ENCODE peak calls at places on chromosomes 12 and 14, in six cellular contexts. B is IMR-90, D is sigmoid colon, W is ovary, O is endothelial cell of umbilical vein, V is body of pancreas. G is an unnamed sample.

GRCh38 chr14:52033131-52033642 is 35.7 kb downstream of the NID2 start:
- DNase-seq in O (no peak), B (peak; percentile 55), D (no peak), V (peak; percentile 57), W (no peak), G (no peak)

GRCh38 chr12:121800694-121801600 is 2.9 kb upstream of the SETD1B start:
- DNase-seq in V (peak; percentile 86), W (peak; percentile 63), B (peak; percentile 83), O (peak; percentile 53), D (peak; percentile 93), G (peak; percentile 57)

GRCh38 chr12:57590892-57591566 is at the start of gene PIP4K2C:
- DNase-seq in V (peak; percentile 93), D (peak; percentile 89), W (peak; percentile 80), B (peak; percentile 23), O (peak; percentile 27), G (peak; percentile 65)

GRCh38 chr12:100820314-100820713 is 25.7 kb downstream of the ANO4 start:
- DNase-seq in O (no peak), W (no peak), B (peak; percentile 67), D (no peak), V (no peak), G (no peak)

GRCh38 chr14:99584823-99585222 is 19.2 kb downstream of the CCDC85C start:
- DNase-seq in W (no peak), V (no peak), O (no peak), B (no peak), D (no peak), G (no peak)

GRCh38 chr14:22427771-22428228 is 161.2 kb downstream of the DAD1 start:
- DNase-seq in B (peak; percentile 57), V (peak; percentile 28), W (peak; percentile 52), D (peak; percentile 77), O (no peak), G (peak; percentile 52)

GRCh38 chr12:102010265-102010994 is 51.4 kb downstream of the WASHC3 start:
- DNase-seq in W (no peak), D (no peak), O (no peak), V (no peak), B (no peak), G (no peak)

GRCh38 chr14:73723799-73724621 is 9.8 kb upstream of the PNMA1 start:
- DNase-seq in V (peak; percentile 50), B (peak; percentile 97), D (peak; percentile 96), O (peak; percentile 85), W (peak; percentile 74), G (peak; percentile 88)

GRCh38 chr14:79629372-79629771 is 581.9 kb downstream of the DIO2 start:
- DNase-seq in D (no peak), B (no peak), W (no peak), O (no peak), V (no peak), G (no peak)

GRCh38 chr14:92898732-92899131 is 24.2 kb upstream of the CHGA start:
- DNase-seq in B (no peak), V (no peak), O (no peak), D (no peak), W (no peak), G (no peak)

DNA sequence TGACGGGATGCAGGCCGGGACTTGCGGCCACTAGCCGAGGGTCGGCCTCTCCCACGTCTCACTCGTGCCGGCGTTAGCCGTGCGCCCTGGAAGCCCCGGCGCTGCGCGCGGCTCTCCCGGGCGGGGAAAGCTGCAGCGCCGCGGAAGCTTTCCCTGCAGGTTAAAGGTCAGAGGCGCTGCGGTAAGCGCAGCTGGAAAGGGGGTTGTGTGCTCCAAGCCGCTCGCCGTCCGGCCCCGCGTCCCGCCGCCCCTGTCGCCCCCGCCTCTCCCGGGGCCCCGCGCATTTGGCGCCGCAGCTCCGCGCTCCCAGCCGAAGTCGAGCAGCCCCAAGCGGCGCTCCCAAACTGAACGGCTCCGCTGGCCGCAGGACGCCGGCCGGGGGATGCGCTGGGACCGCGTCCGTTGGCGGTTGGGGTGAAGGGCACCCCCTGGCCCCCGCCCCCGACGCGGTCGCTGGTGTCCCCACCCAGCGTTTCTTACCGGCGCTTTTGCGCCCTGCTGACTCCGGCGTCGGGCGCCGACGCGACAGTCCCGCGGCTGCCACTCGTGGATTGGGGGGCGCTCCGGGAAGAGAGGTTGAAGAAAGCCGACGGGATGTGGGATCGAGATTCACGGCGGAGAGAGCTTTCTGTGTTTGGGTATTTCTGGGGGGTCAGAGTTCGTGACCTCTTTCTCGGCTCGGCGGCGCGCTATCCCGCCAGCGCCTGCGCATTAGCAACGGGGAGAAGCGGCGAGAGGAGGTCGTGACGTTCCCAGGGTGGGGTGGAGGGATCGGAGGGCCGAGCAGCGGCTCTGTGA is at the start of gene NR2C1:
- DNase-seq in W (peak; percentile 95), D (peak; percentile 97), O (peak; percentile 91), B (peak; percentile 92), V (peak; percentile 50), G (peak; percentile 84)
- TF ChIP-seq POLR2A in W (peak; percentile 22), D (peak; percentile 8), O (peak; percentile 47), B (peak; percentile 39), V (peak; percentile 47), G (no peak)

DNA sequence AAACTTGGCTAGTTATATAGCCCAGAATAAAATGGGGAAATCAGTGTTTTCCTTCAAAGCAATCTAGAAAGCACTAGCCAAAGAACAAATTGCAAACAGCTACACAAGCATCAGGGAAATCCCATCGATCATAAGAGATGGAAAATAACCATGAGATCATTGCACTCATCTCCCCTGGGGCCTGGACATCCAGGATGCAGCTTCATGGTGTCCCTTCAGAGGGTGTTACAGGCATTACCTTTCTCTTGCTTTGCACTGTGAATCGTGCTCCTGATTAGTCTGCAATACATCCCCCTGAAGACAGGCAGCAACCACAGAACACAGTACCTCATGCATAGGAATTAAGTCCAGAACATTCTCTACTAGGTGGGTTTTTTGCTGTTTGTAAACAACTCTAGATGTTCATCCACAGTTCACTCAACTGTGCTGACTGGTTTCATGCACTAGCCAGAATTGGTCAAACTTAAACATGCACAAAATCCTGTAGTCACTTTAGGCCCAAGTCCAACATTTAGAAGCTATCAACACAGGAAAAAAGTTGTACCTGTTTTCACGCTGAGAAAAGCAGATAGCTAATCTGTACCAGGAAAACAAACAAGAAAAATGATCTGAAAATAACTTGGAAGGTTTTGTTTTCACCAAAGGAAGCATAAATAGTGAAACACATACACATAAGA is 120.1 kb downstream of the ZFP36L1 start:
- DNase-seq in V (no peak), B (no peak), D (peak; percentile 65), O (peak; percentile 39), W (no peak), G (no peak)
- TF ChIP-seq CTCF in V (no peak), B (no peak), D (no peak), O (no peak), W (no peak), G (no peak)

DNA sequence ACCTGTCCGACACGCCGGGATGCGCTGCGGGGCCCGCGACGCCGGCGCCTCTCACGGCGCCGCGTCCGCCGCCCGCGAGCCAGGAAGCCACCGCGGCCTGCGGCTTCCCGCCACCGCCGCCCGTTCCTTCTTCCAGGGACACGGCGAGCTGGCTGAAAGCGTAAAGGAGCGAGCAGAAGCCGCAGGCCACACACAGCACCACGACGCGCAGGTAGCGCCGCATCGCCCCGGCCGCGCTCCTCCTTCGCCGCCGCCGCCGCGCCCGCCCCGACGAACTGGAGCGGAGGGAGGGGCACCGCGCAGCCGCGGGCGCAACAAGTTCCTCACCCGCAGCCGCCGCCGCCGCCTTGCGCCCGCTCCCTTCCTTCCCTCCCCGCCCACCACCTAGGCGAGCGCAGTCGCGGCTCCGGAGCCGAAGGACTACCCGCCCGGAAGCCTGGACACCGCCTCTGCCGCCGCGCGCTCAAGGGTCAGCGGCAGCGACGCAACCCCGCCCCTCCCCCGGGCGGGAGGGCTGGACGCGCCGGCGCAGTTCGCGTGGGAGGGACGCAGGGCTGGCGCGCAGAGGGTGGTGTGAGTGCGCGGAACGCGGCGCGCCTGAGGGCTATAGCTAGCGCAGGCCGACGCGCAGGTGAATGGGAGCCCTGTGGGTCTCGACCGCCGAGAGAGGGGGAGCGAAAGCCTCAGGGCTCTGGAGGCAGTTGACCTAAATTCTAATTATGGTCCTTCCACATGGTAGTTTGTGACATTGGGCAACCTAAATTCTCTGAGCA is at the start of gene GXYLT1:
- DNase-seq in B (peak; percentile 91), V (peak; percentile 94), O (peak; percentile 95), D (peak; percentile 95), W (peak; percentile 84), G (peak; percentile 75)
- TF ChIP-seq POLR2A in B (peak; percentile 39), V (peak; percentile 87), O (peak; percentile 54), D (no peak), W (peak; percentile 64), G (peak; percentile 57)

GRCh38 chr12:13208533-13209278 is 12.2 kb downstream of the EMP1 start:
- DNase-seq in O (no peak), D (no peak), B (peak; percentile 53), W (no peak), V (no peak), G (no peak)
- TF ChIP-seq CTCF in O (peak; percentile 45), D (no peak), B (peak; percentile 61), W (no peak), V (no peak), G (peak; percentile 46)

GRCh38 chr14:68544150-68544892 is 248.5 kb downstream of the ZFP36L1 start:
- DNase-seq in V (peak; percentile 86), B (peak; percentile 100), O (peak; percentile 85), W (peak; percentile 82), D (peak; percentile 97), G (peak; percentile 88)
- TF ChIP-seq POLR2A in V (peak; percentile 41), B (peak; percentile 39), O (no peak), W (no peak), D (no peak), G (peak; percentile 20)

GRCh38 chr12:11795910-11796459 is 146.5 kb downstream of the ETV6 start:
- DNase-seq in V (peak; percentile 35), B (peak; percentile 91), D (no peak), O (peak; percentile 89), W (no peak), G (no peak)

GRCh38 chr12:11797993-11798720 is 148.7 kb downstream of the ETV6 start:
- DNase-seq in O (no peak), W (no peak), D (no peak), B (no peak), V (no peak), G (no peak)

GRCh38 chr12:11797317-11797913 is 147.9 kb downstream of the ETV6 start:
- DNase-seq in O (peak; percentile 74), W (no peak), B (peak; percentile 97), D (no peak), V (no peak), G (no peak)

GRCh38 chr12:11801643-11802042 is 152.2 kb downstream of the ETV6 start:
- DNase-seq in B (no peak), V (no peak), W (no peak), O (no peak), D (no peak), G (no peak)

DNA sequence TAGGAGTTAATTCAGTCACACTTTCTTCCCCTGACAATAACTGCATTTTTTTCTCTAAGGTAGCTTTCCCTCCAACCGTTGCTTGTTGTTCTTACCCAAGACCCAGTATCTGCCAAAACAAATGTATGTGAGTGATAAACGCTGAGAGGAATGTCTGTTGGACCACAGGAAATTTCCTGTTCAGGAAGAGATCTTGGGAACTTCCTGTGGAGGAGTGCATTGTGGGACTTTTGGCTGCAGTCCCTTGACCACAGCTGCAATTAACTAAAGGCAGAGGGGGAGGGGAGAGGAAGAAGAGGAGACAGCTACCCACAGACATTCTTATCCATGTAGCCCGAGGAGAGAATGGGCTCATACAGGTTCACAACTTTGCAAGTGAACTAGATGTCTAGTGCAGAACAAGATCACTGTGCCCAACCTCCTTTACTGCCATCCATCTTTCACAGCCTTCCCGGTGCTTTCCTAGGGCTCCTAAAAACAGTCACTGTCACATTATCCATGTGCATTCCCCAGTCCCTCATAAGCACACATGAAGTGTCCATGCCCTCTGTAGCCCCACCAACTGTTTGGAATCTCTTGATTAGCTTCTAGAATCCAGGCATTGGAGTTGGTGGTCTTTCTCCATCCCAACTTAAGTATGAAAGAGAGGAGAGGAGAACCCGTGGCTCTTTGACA is 149.5 kb downstream of the ETV6 start:
- DNase-seq in W (no peak), B (peak; percentile 88), D (no peak), V (no peak), O (peak; percentile 98), G (no peak)
- TF ChIP-seq CTCF in W (no peak), B (no peak), D (no peak), V (no peak), O (no peak), G (no peak)